ENCODE peak calls at places on chromosomes 4 and X, in ten cellular contexts. N is NCI-H774; I is glutamatergic neuron; F is iPS-NIHi11; Z is iris pigment epithelial cell; E is left colon; V is ascending aorta; O is colonic mucosa; R is EH; T is CD8-positive, alpha-beta T cell. W is an unnamed sample.
A peak's percentile ranks its signal among the peaks of the same experiment; 100 is the strongest.

GRCh38 chr4:142883433-142883832 is 37.3 kb upstream of the INPP4B start:
- DNase-seq in N (no peak), I (no peak), F (peak; percentile 18), Z (peak; percentile 6), E (no peak), V (no peak), O (no peak), R (no peak), T (no peak), W (no peak)

GRCh38 chrX:53711446-53711845 is 24.9 kb upstream of the HUWE1 start:
- DNase-seq in N (no peak), I (no peak), F (no peak), Z (no peak), E (no peak), V (no peak), O (no peak), R (no peak), T (no peak), W (no peak)

GRCh38 chr4:61333490-61333889 is 133.4 kb downstream of the ADGRL3 start:
- DNase-seq in N (no peak), I (no peak), F (no peak), Z (no peak), E (no peak), V (no peak), O (no peak), R (no peak), T (no peak), W (no peak)

GRCh38 chr4:128846063-128846462 is 36.6 kb downstream of the JADE1 start:
- DNase-seq in N (peak; percentile 62), I (no peak), F (no peak), Z (no peak), E (no peak), V (no peak), O (no peak), R (no peak), T (no peak), W (no peak)

GRCh38 chrX:71976753-71977152 is 66.1 kb downstream of the NHSL2 start:
- DNase-seq in N (no peak), I (no peak), F (no peak), Z (no peak), E (no peak), V (no peak), O (no peak), R (no peak), T (no peak), W (no peak)

GRCh38 chrX:110614596-110614995 is 181.0 kb downstream of the CHRDL1 start:
- DNase-seq in N (no peak), I (no peak), F (no peak), Z (no peak), E (no peak), V (no peak), O (no peak), R (peak; percentile 1), T (no peak), W (no peak)

GRCh38 chrX:100417671-100418070 is 7.6 kb upstream of the PCDH19 start:
- DNase-seq in N (no peak), I (no peak), F (no peak), Z (no peak), E (no peak), V (no peak), O (no peak), R (no peak), T (no peak), W (no peak)

GRCh38 chrX:71475906-71476305 is 57.0 kb upstream of the OGT start:
- DNase-seq in N (no peak), I (no peak), F (no peak), Z (no peak), E (no peak), V (no peak), O (no peak), R (peak; percentile 31), T (no peak), W (no peak)

GRCh38 chr4:98466868-98467599 is 191.4 kb downstream of the TSPAN5 start:
- DNase-seq in N (no peak), I (no peak), F (no peak), Z (peak; percentile 64), E (no peak), V (no peak), O (no peak), R (peak; percentile 40), T (no peak), W (no peak)

GRCh38 chr4:26323807-26324206 is 3.0 kb downstream of the RBPJ start:
- DNase-seq in N (no peak), I (no peak), F (no peak), Z (peak; percentile 49), E (no peak), V (no peak), O (no peak), R (peak; percentile 68), T (no peak), W (no peak)

GRCh38 chrX:24260827-24261550 is 52.9 kb downstream of the SUPT20HL2 start:
- DNase-seq in N (no peak), I (no peak), F (no peak), Z (peak; percentile 72), E (peak; percentile 32), V (peak; percentile 22), O (peak; percentile 46), R (peak; percentile 41), T (peak; percentile 10), W (no peak)

GRCh38 chr4:144648042-144648441 is 2.1 kb downstream of the HHIP start:
- DNase-seq in N (no peak), I (no peak), F (no peak), Z (no peak), E (no peak), V (no peak), O (no peak), R (no peak), T (no peak), W (no peak)

GRCh38 chr4:16043820-16044554 is 39.8 kb downstream of the PROM1 start:
- DNase-seq in N (no peak), I (no peak), F (no peak), Z (no peak), E (peak; percentile 23), V (no peak), O (no peak), R (no peak), T (no peak), W (no peak)

GRCh38 chr4:118034061-118034785 is at the start of gene NDST3:
- DNase-seq in N (peak; percentile 59), I (peak; percentile 82), F (peak; percentile 74), Z (peak; percentile 55), E (peak; percentile 39), V (no peak), O (peak; percentile 26), R (peak; percentile 73), T (no peak), W (no peak)

W was measured in activated gamma-delta T cell treated with Interleukin-2 at 50 U/mL for 16 hours.